ENCODE peak calls at places on chromosome 11, in six cellular contexts. W is H1, Q is mesendoderm, J is mesenchymal stem cell, R is IMR-90, C is neuronal stem cell. Z is an unnamed sample.

GRCh38 chr11:93123351-93123898 is 74.4 kb downstream of the SLC36A4 start:
- DNase-seq in Q (no peak), J (no peak), R (peak), C (no peak), W (no peak), Z (no peak)

GRCh38 chr11:22879615-22880014 is 19.3 kb upstream of the CCDC179 start:
- DNase-seq in C (no peak), R (peak), J (no peak), Q (no peak), W (no peak), Z (no peak)

GRCh38 chr11:122180435-122180834 is 64.4 kb upstream of the BLID start:
- DNase-seq in Q (peak), R (peak), C (no peak), W (no peak), J (peak), Z (no peak)

GRCh38 chr11:85704967-85705366 is 19.0 kb upstream of the CCDC89 start:
- DNase-seq in W (no peak), R (no peak), C (no peak), J (no peak), Q (no peak), Z (no peak)

GRCh38 chr11:86743223-86744118 is 56.9 kb upstream of the PRSS23 start:
- DNase-seq in W (no peak), C (no peak), Q (peak), R (peak), J (peak), Z (no peak)

GRCh38 chr11:78921517-78921916 is 346.9 kb upstream of the NARS2 start:
- DNase-seq in J (no peak), W (no peak), Q (no peak), C (no peak), R (no peak), Z (no peak)

GRCh38 chr11:30914143-30914762 is 328.1 kb upstream of the MPPED2 start:
- DNase-seq in Q (peak), C (peak), W (peak), J (peak), R (peak), Z (peak)

GRCh38 chr11:133753150-133753549 is 92.2 kb downstream of the SPATA19 start:
- DNase-seq in W (no peak), Q (no peak), J (no peak), C (no peak), R (no peak), Z (no peak)

GRCh38 chr11:30826911-30827310 is 240.8 kb upstream of the MPPED2 start:
- DNase-seq in R (no peak), W (no peak), J (no peak), Q (no peak), C (no peak), Z (no peak)

GRCh38 chr11:48384670-48385069 is 18.4 kb upstream of the OR4C5 start:
- DNase-seq in Q (peak), C (no peak), J (no peak), R (no peak), W (no peak), Z (no peak)

GRCh38 chr11:130427049-130427388 is 1.4 kb downstream of the ADAMTS8 start:
- DNase-seq in R (no peak), J (no peak), C (no peak), Q (no peak), W (no peak), Z (no peak)

GRCh38 chr11:62732830-62733229 is 4.5 kb downstream of the TTC9C start:
- DNase-seq in C (no peak), Q (peak), R (peak), J (peak), W (no peak), Z (no peak)

GRCh38 chr11:62737196-62737595 is 8.9 kb downstream of the TTC9C start:
- DNase-seq in C (no peak), Q (no peak), R (no peak), J (no peak), W (no peak), Z (no peak)
- H3K23ac ChIP-seq in C (no peak), Q (no peak), R (no peak), J (no peak), W (no peak), Z (no peak)

GRCh38 chr11:119520400-119520799 is 97.4 kb upstream of the THY1 start:
- DNase-seq in W (no peak), Q (peak), C (no peak), R (no peak), J (no peak), Z (no peak)

GRCh38 chr11:119522609-119523008 is 99.6 kb upstream of the THY1 start:
- DNase-seq in Q (no peak), R (no peak), J (no peak), C (no peak), W (no peak), Z (no peak)

GRCh38 chr11:119521551-119521950 is 98.6 kb upstream of the THY1 start:
- DNase-seq in J (no peak), W (no peak), Q (no peak), R (no peak), C (no peak), Z (no peak)

GRCh38 chr11:119519796-119520195 is 96.8 kb upstream of the THY1 start:
- DNase-seq in J (no peak), W (no peak), Q (no peak), R (no peak), C (no peak), Z (no peak)

DNA sequence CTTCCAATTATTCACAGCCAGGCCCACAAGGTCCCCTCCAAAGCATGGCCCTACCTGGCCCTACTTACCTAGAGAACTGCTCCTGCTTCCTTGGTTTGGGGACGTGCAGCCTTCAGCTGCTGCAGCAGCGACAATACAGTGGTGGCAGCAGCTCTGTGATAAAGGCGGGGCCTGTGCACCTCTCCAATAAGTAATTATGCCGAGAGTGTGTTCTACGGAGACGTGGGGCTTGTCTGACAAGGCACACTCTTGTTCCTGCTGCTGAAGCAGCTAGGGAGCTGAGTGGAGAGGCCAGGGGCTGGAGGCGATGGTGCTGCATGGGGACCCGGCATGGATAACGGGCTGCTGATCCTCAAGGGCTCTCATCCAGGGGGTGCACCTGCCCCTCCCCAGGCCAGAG is 98.0 kb upstream of the THY1 start:
- DNase-seq in Q (no peak), R (no peak), J (no peak), C (no peak), W (no peak), Z (no peak)
- H3K23ac ChIP-seq in Q (no peak), R (no peak), J (no peak), C (no peak), W (no peak), Z (no peak)

DNA sequence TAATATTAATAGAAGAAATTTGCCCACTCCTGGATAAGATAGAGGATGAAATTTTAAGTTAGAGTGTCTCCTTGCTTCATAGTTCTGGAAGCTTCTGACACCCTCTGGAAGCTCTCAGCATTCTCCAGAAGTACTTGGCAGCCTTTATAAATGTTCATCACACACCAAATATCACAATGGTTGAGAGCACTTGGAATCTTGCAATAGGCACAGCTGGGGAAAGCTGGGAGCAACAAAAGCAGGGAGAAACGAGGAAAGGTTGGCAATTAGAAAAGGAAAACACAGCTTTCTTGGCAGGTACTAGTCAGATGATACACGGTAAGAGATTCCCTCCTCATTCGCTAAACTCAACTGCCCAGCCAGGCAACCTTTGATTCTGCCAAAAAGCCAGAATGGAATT is 577.0 kb upstream of the ANO5 start:
- DNase-seq in C (no peak), R (no peak), Q (no peak), W (no peak), J (no peak), Z (no peak)
- H3K23ac ChIP-seq in C (no peak), R (no peak), Q (no peak), W (no peak), J (no peak), Z (no peak)

GRCh38 chr11:35945137-35945518 is 1.3 kb downstream of the LDLRAD3 start:
- DNase-seq in J (no peak), C (no peak), W (no peak), R (no peak), Q (no peak), Z (no peak)

GRCh38 chr11:35949242-35949641 is 5.4 kb downstream of the LDLRAD3 start:
- DNase-seq in Q (no peak), J (no peak), R (no peak), W (no peak), C (no peak), Z (no peak)

GRCh38 chr11:35947437-35947836 is 3.6 kb downstream of the LDLRAD3 start:
- DNase-seq in R (no peak), C (no peak), W (no peak), Q (no peak), J (no peak), Z (no peak)

GRCh38 chr11:35944503-35945136 is 758 bp downstream of the LDLRAD3 start:
- DNase-seq in W (no peak), Q (no peak), R (no peak), J (no peak), C (no peak), Z (no peak)

GRCh38 chr11:35946766-35947165 is 2.9 kb downstream of the LDLRAD3 start:
- DNase-seq in J (no peak), W (no peak), C (no peak), R (no peak), Q (peak), Z (no peak)
- H3K23ac ChIP-seq in J (no peak), W (no peak), C (no peak), R (no peak), Q (no peak), Z (no peak)

GRCh38 chr11:11016943-11017342 is 159.1 kb upstream of the ZBED5 start:
- DNase-seq in J (no peak), W (no peak), R (no peak), C (no peak), Q (no peak), Z (no peak)

GRCh38 chr11:11020219-11020726 is 162.4 kb upstream of the ZBED5 start:
- DNase-seq in Q (no peak), W (no peak), J (no peak), C (no peak), R (no peak), Z (no peak)

GRCh38 chr11:11011617-11012016 is 153.8 kb upstream of the ZBED5 start:
- DNase-seq in Q (no peak), J (no peak), W (no peak), R (no peak), C (no peak), Z (no peak)

GRCh38 chr11:11020747-11021149 is 162.9 kb upstream of the ZBED5 start:
- DNase-seq in C (no peak), W (no peak), R (peak), J (no peak), Q (peak), Z (no peak)

DNA sequence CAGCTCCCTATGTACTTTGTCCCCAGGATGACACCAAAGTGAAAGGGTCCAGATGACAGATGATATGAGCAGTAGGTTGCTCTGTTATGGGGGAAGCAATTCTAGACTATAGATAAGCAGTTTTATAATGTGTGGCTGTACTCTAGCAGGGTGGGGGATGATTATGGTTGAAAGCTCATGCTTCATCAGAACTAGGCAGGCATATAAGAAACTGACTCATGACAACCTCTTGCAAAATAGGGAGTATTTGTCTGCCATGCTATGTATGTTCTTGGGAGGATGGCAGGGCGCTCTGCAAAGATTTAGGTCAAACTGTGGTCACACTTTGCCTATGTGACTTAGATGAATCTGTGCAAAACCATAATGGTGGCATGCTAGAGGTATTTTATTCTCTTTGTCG is 158.3 kb upstream of the ZBED5 start:
- DNase-seq in R (no peak), J (peak), C (no peak), Q (no peak), W (no peak), Z (no peak)
- H3K23ac ChIP-seq in R (no peak), J (no peak), C (no peak), Q (no peak), W (no peak), Z (no peak)